ENCODE peak calls at places on chromosome 18, in six cellular contexts. L, G, K, I, X and N are unnamed samples.

GRCh38 chr18:23733895-23734294 is 44.6 kb downstream of the LAMA3 start:
- DNase-seq in L (no peak), G (no peak), K (no peak), I (no peak), X (no peak), N (no peak)

GRCh38 chr18:62877448-62878221 is 162.3 kb downstream of the PHLPP1 start:
- DNase-seq in L (no peak), G (no peak), K (no peak), I (peak; percentile 86), X (peak; percentile 88), N (no peak)

GRCh38 chr18:68916734-68917133 is 118.9 kb downstream of the CCDC102B start:
- DNase-seq in L (no peak), G (no peak), K (no peak), I (peak; percentile 10), X (peak; percentile 2), N (no peak)

GRCh38 chr18:48607049-48607984 is 68.5 kb downstream of the CTIF start:
- DNase-seq in L (no peak), G (no peak), K (no peak), I (peak; percentile 94), X (peak; percentile 94), N (no peak)

GRCh38 chr18:434410-434809 is 66.1 kb downstream of the COLEC12 start:
- DNase-seq in L (no peak), G (no peak), K (no peak), I (no peak), X (peak; percentile 50), N (no peak)

GRCh38 chr18:47912343-47912742 is 18.1 kb downstream of the SMAD2 start:
- DNase-seq in L (no peak), G (no peak), K (peak; percentile 72), I (no peak), X (peak; percentile 40), N (no peak)

GRCh38 chr18:58784601-58785137 is 80.0 kb upstream of the ZNF532 start:
- DNase-seq in L (no peak), G (no peak), K (no peak), I (peak; percentile 56), X (no peak), N (no peak)

GRCh38 chr18:5527603-5528002 is 16.2 kb downstream of the EPB41L3 start:
- DNase-seq in L (no peak), G (no peak), K (peak; percentile 79), I (peak; percentile 89), X (peak; percentile 87), N (no peak)

GRCh38 chr18:23270999-23271680 is 135.9 kb downstream of the CABLES1 start:
- DNase-seq in L (no peak), G (no peak), K (no peak), I (peak; percentile 64), X (no peak), N (no peak)

GRCh38 chr18:47254341-47254939 is 3.0 kb upstream of the SKOR2 start:
- DNase-seq in L (no peak), G (no peak), K (no peak), I (peak; percentile 30), X (peak; percentile 64), N (peak; percentile 80)

GRCh38 chr18:27861539-27861938 is 315.4 kb downstream of the CDH2 start:
- DNase-seq in L (no peak), G (no peak), K (no peak), I (no peak), X (no peak), N (no peak)

GRCh38 chr18:68861365-68861764 is 63.5 kb downstream of the CCDC102B start:
- DNase-seq in L (no peak), G (no peak), K (no peak), I (no peak), X (no peak), N (no peak)

GRCh38 chr18:24138884-24139616 is at the start of gene CABYR:
- DNase-seq in L (no peak), G (peak; percentile 61), K (peak; percentile 87), I (peak; percentile 91), X (peak; percentile 88), N (peak; percentile 80)

GRCh38 chr18:54928236-54928635 is 31.0 kb downstream of the CCDC68 start:
- DNase-seq in L (no peak), G (no peak), K (no peak), I (peak; percentile 29), X (peak; percentile 18), N (no peak)

GRCh38 chr18:30682667-30683066 is 359.9 kb downstream of the DSC3 start:
- DNase-seq in L (no peak), G (no peak), K (no peak), I (peak; percentile 15), X (no peak), N (no peak)

GRCh38 chr18:36828157-36828629 is 609 bp downstream of the TPGS2 start:
- DNase-seq in L (peak; percentile 12), G (no peak), K (peak; percentile 63), I (peak; percentile 62), X (peak; percentile 76), N (no peak)

GRCh38 chr18:58398648-58399398 is 230.1 kb downstream of the ALPK2 start:
- DNase-seq in L (no peak), G (no peak), K (no peak), I (no peak), X (no peak), N (no peak)

GRCh38 chr18:30328839-30329238 is 713.7 kb downstream of the DSC3 start:
- DNase-seq in L (no peak), G (no peak), K (no peak), I (peak; percentile 47), X (no peak), N (no peak)

GRCh38 chr18:56162871-56163270 is 475.5 kb downstream of the TXNL1 start:
- DNase-seq in L (no peak), G (no peak), K (no peak), I (peak; percentile 47), X (peak; percentile 78), N (no peak)

GRCh38 chr18:37701967-37702366 is 136.4 kb upstream of the CELF4 start:
- DNase-seq in L (no peak), G (no peak), K (no peak), I (no peak), X (no peak), N (no peak)

DNA sequence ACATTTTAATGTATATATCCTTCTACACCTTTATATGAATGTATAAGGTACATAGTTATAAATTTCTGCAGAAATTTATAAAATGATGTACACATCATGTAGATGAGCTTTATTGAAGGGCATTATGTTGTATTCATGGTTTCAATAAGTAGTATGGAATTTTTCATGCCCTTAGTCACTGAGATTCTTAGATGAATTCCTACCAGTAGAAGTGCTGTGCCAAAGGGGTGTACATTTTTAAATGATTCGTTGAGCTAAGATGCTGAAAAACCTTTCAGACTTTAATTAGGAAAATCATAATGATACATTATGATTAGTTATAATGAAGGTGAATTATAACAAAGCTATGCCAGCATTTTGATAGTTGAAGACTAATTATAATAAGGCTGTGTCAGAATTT is 115.2 kb downstream of the ZNF236 start:
- DNase-seq in L (no peak), G (no peak), K (no peak), I (peak; percentile 7), X (no peak), N (no peak)
- H3K36me3 ChIP-seq in L (no peaks in the 10 kb centered on the region), G (no peaks in the 10 kb centered on the region), K (peaks cover 21% of the 10 kb centered on the region), I (peaks cover 13% of the 10 kb centered on the region), X (peaks cover 13% of the 10 kb centered on the region), N (peaks cover 46% of the 10 kb centered on the region)

DNA sequence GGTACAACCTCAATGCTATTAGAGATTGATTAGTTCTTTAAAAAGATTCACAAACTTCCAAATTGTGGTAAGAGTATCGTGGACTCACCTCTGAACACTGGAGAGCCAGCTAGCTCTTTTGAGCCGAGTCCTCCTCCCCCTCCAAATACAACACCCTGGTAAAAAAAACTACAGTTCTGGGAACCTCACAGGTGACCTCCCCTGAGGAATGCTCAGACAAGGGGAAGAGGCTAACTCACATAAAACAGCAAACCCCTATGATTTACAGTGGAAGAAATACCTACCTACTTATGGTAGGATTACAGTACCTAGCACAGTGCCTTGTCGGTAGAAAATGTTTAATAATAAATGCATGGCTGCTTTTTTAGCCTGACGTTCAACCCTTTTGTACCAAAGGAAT is 8.4 kb downstream of the ZNF24 start:
- DNase-seq in L (no peak), G (no peak), K (no peak), I (no peak), X (no peak), N (no peak)
- H3K27ac ChIP-seq in L (no peak overlapping the region), G (no peak overlapping the region), K (no peak overlapping the region), I (no peak overlapping the region), X (no peak overlapping the region), N (no peak overlapping the region)

DNA sequence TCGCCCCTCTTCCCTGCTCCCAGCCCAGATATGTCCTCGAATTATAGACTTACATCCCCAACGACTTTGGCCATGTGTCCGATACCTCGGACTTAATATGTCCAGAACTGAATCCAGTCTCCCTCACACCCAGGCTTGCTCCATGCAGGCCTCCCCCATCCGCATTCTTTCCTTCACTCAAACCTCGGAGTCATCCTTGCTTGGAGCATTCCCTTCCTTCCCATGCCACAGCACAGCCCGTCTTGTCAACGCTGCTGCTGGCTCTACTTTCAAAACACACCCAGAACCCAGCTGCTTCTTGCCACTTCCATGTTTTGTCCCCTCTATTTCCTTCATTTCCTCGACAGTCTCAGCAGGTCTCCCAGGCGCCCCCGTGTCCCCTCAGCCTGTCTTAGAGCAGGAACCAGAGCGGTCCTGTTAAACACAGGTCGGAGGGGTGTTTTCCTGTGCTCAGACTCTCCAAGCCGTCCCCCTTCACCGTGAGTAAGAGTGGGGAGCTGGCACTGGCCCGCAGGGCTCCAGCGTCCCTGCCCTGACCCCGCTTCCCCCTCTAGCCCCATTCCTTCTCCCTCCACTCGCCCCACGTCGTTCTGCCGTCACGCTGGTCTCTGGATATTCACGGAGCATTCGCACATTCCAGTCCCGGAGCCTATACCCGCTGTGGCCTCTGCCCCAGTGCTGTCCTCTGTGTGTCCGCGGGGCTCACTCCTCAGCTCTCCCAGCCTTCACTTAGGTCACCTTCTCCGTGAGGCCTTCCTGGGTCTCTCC is 54.4 kb downstream of the VAPA start:
- DNase-seq in L (no peak), G (no peak), K (no peak), I (peak; percentile 36), X (peak; percentile 60), N (no peak)
- H3K36me3 ChIP-seq in L (no peaks in the 10 kb centered on the region), G (no peaks in the 10 kb centered on the region), K (no peaks in the 10 kb centered on the region), I (no peaks in the 10 kb centered on the region), X (no peaks in the 10 kb centered on the region), N (no peaks in the 10 kb centered on the region)

GRCh38 chr18:79459946-79460345 is 64.2 kb downstream of the NFATC1 start:
- DNase-seq in L (no peak), G (no peak), K (no peak), I (peak; percentile 20), X (peak; percentile 9), N (no peak)
- H3K27ac ChIP-seq in L (peak overlapping the region; percentile 15), G (no peak overlapping the region), K (peak overlapping the region; percentile 2), I (no peak overlapping the region), X (no peak overlapping the region), N (no peak overlapping the region)

GRCh38 chr18:76880026-76880425 is 57.7 kb downstream of the ZNF236 start:
- DNase-seq in L (no peak), G (no peak), K (no peak), I (no peak), X (no peak), N (no peak)
- H3K36me3 ChIP-seq in L (no peaks in the 10 kb centered on the region), G (peaks cover 39% of the 10 kb centered on the region), K (peaks cover 12% of the 10 kb centered on the region), I (peaks cover 5% of the 10 kb centered on the region), X (peaks cover 29% of the 10 kb centered on the region), N (peaks cover 67% of the 10 kb centered on the region)

GRCh38 chr18:74234326-74235171 is 57.2 kb downstream of the CYB5A start:
- DNase-seq in L (no peak), G (no peak), K (peak; percentile 87), I (peak; percentile 54), X (peak; percentile 99), N (no peak)
- H3K27ac ChIP-seq in L (no peak overlapping the region), G (no peak overlapping the region), K (peak overlapping the region; percentile 57), I (no peak overlapping the region), X (no peak overlapping the region), N (peak overlapping the region; percentile 67)